ENCODE peak calls at places on chromosomes 16 and 17, in seven cellular contexts. One of them, this sample, is unnamed.

GRCh38 chr17:64741038-64741641 is 79.0 kb upstream of the SMURF2 start:
- DNase-seq in PC-3: no peak
- DNase-seq in HFF-Myc: no peak
- DNase-seq in adrenal gland: no peak
- DNase-seq in heart right ventricle: no peak
- DNase-seq in SK-N-MC: no peak
- DNase-seq in thoracic aorta: no peak
- DNase-seq in this sample: peak; percentile 71

GRCh38 chr17:38798614-38799500 is 499 bp downstream of the PIP4K2B start:
- DNase-seq in SK-N-MC: no peak
- DNase-seq in heart right ventricle: peak; percentile 62
- DNase-seq in thoracic aorta: peak; percentile 8
- DNase-seq in adrenal gland: peak; percentile 70
- DNase-seq in PC-3: peak; percentile 18
- DNase-seq in HFF-Myc: no peak
- DNase-seq in this sample: peak; percentile 47

GRCh38 chr17:3575506-3575905 is 17.9 kb upstream of the TRPV3 start:
- DNase-seq in adrenal gland: no peak
- DNase-seq in thoracic aorta: no peak
- DNase-seq in heart right ventricle: no peak
- DNase-seq in SK-N-MC: no peak
- DNase-seq in PC-3: peak; percentile 95
- DNase-seq in HFF-Myc: peak; percentile 35
- DNase-seq in this sample: peak; percentile 29

GRCh38 chr16:56610017-56610608 is 1.7 kb downstream of the MT2A start:
- DNase-seq in PC-3: peak; percentile 47
- DNase-seq in adrenal gland: peak; percentile 82
- DNase-seq in thoracic aorta: no peak
- DNase-seq in SK-N-MC: no peak
- DNase-seq in HFF-Myc: no peak
- DNase-seq in heart right ventricle: no peak
- DNase-seq in this sample: peak; percentile 95

GRCh38 chr16:87123356-87124001 is 193.7 kb downstream of the C16orf95 start:
- DNase-seq in heart right ventricle: no peak
- DNase-seq in thoracic aorta: no peak
- DNase-seq in HFF-Myc: no peak
- DNase-seq in SK-N-MC: no peak
- DNase-seq in adrenal gland: peak; percentile 86
- DNase-seq in PC-3: peak; percentile 65
- DNase-seq in this sample: no peak

GRCh38 chr17:47949951-47950350 is 7.7 kb downstream of the PRR15L start:
- DNase-seq in SK-N-MC: no peak
- DNase-seq in heart right ventricle: no peak
- DNase-seq in PC-3: peak; percentile 22
- DNase-seq in adrenal gland: no peak
- DNase-seq in HFF-Myc: no peak
- DNase-seq in thoracic aorta: no peak
- DNase-seq in this sample: no peak

GRCh38 chr17:7992924-7993323 is 9.5 kb upstream of the GUCY2D start:
- DNase-seq in HFF-Myc: no peak
- DNase-seq in PC-3: no peak
- DNase-seq in adrenal gland: peak; percentile 42
- DNase-seq in thoracic aorta: no peak
- DNase-seq in heart right ventricle: no peak
- DNase-seq in SK-N-MC: no peak
- DNase-seq in this sample: no peak

GRCh38 chr17:11144358-11145233 is 96.4 kb upstream of the SHISA6 start:
- DNase-seq in thoracic aorta: no peak
- DNase-seq in heart right ventricle: no peak
- DNase-seq in adrenal gland: peak; percentile 55
- DNase-seq in SK-N-MC: no peak
- DNase-seq in PC-3: peak; percentile 57
- DNase-seq in HFF-Myc: peak; percentile 0
- DNase-seq in this sample: peak; percentile 44

GRCh38 chr17:45868276-45868675 is 23.6 kb downstream of the SPPL2C start:
- DNase-seq in PC-3: no peak
- DNase-seq in heart right ventricle: no peak
- DNase-seq in thoracic aorta: no peak
- DNase-seq in SK-N-MC: peak; percentile 37
- DNase-seq in adrenal gland: no peak
- DNase-seq in HFF-Myc: no peak
- DNase-seq in this sample: no peak

GRCh38 chr16:88072571-88073001 is 121.4 kb downstream of the BANP start:
- DNase-seq in PC-3: no peak
- DNase-seq in SK-N-MC: no peak
- DNase-seq in HFF-Myc: no peak
- DNase-seq in heart right ventricle: no peak
- DNase-seq in thoracic aorta: no peak
- DNase-seq in adrenal gland: no peak
- DNase-seq in this sample: no peak

GRCh38 chr16:82936941-82937551 is 310.3 kb downstream of the CDH13 start:
- DNase-seq in HFF-Myc: peak; percentile 11
- DNase-seq in heart right ventricle: no peak
- DNase-seq in thoracic aorta: no peak
- DNase-seq in SK-N-MC: no peak
- DNase-seq in adrenal gland: no peak
- DNase-seq in PC-3: no peak
- DNase-seq in this sample: peak; percentile 81

GRCh38 chr16:74463888-74464287 is 42.6 kb upstream of the CLEC18B start:
- DNase-seq in PC-3: no peak
- DNase-seq in SK-N-MC: no peak
- DNase-seq in adrenal gland: no peak
- DNase-seq in thoracic aorta: no peak
- DNase-seq in heart right ventricle: no peak
- DNase-seq in HFF-Myc: no peak
- DNase-seq in this sample: no peak

GRCh38 chr16:53922805-53923645 is 219.1 kb downstream of the FTO start:
- DNase-seq in thoracic aorta: no peak
- DNase-seq in HFF-Myc: no peak
- DNase-seq in adrenal gland: no peak
- DNase-seq in heart right ventricle: no peak
- DNase-seq in PC-3: no peak
- DNase-seq in SK-N-MC: no peak
- DNase-seq in this sample: peak; percentile 27

GRCh38 chr17:65515512-65515911 is 45.9 kb downstream of the AXIN2 start:
- DNase-seq in PC-3: no peak
- DNase-seq in thoracic aorta: no peak
- DNase-seq in adrenal gland: no peak
- DNase-seq in heart right ventricle: no peak
- DNase-seq in HFF-Myc: no peak
- DNase-seq in SK-N-MC: no peak
- DNase-seq in this sample: no peak

GRCh38 chr16:30417447-30418349 is 10.3 kb downstream of the ZNF771 start:
- DNase-seq in PC-3: peak; percentile 94
- DNase-seq in heart right ventricle: peak; percentile 89
- DNase-seq in thoracic aorta: peak; percentile 15
- DNase-seq in SK-N-MC: peak; percentile 39
- DNase-seq in HFF-Myc: peak; percentile 80
- DNase-seq in adrenal gland: peak; percentile 90
- DNase-seq in this sample: peak; percentile 94

GRCh38 chr17:59367657-59368045 is 36.2 kb downstream of the YPEL2 start:
- DNase-seq in PC-3: peak; percentile 54
- DNase-seq in heart right ventricle: no peak
- DNase-seq in adrenal gland: no peak
- DNase-seq in SK-N-MC: no peak
- DNase-seq in thoracic aorta: no peak
- DNase-seq in HFF-Myc: no peak
- DNase-seq in this sample: no peak

GRCh38 chr17:59366773-59367656 is 35.6 kb downstream of the YPEL2 start:
- DNase-seq in adrenal gland: peak; percentile 69
- DNase-seq in heart right ventricle: no peak
- DNase-seq in PC-3: peak; percentile 60
- DNase-seq in thoracic aorta: no peak
- DNase-seq in SK-N-MC: no peak
- DNase-seq in HFF-Myc: no peak
- DNase-seq in this sample: peak; percentile 69

GRCh38 chr17:59362811-59363205 is 31.4 kb downstream of the YPEL2 start:
- DNase-seq in PC-3: no peak
- DNase-seq in adrenal gland: no peak
- DNase-seq in SK-N-MC: no peak
- DNase-seq in thoracic aorta: no peak
- DNase-seq in HFF-Myc: no peak
- DNase-seq in heart right ventricle: no peak
- DNase-seq in this sample: peak; percentile 47

GRCh38 chr17:59366040-59366757 is 34.7 kb downstream of the YPEL2 start:
- DNase-seq in thoracic aorta: no peak
- DNase-seq in heart right ventricle: no peak
- DNase-seq in SK-N-MC: no peak
- DNase-seq in adrenal gland: no peak
- DNase-seq in PC-3: peak; percentile 15
- DNase-seq in HFF-Myc: no peak
- DNase-seq in this sample: no peak

DNA sequence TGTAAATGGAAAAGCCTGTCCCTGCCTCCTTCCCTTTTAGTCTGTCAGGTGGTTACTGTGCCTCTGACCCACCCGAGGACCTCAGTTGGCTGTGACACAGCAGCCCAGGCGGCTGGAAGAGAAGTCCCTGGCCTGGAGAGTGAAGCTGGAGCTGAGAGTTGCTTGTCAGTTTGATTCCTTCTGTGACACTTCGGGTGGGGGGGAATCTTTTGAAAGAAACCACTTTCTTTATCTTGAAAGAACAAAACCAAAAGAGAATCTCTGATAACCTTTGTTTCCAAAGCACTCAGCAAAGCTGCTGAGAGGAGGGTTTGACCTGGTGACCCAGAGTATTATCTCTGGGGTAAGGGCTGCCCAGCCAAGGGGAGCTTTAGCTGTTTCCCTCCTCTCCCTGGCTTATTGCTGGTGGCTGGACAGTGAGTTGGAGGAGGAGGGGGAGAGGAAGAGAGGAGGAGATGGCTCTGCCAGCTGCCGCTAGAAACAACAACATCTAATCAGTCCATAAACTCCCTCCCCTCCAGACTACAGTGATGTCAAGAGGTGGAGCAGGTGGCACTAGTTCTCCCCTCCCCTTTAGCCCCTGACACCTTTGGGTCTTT is 34.0 kb downstream of the YPEL2 start:
- DNase-seq in heart right ventricle: no peak
- DNase-seq in HFF-Myc: no peak
- DNase-seq in adrenal gland: no peak
- DNase-seq in thoracic aorta: no peak
- DNase-seq in SK-N-MC: no peak
- DNase-seq in PC-3: no peak
- DNase-seq in this sample: no peak
- H3K4me3 ChIP-seq in heart right ventricle: no peak overlapping the region
- H3K4me3 ChIP-seq in HFF-Myc: no peak overlapping the region
- H3K4me3 ChIP-seq in adrenal gland: no peak overlapping the region
- H3K4me3 ChIP-seq in thoracic aorta: no peak overlapping the region
- H3K4me3 ChIP-seq in SK-N-MC: no peak overlapping the region
- H3K4me3 ChIP-seq in PC-3: no peak overlapping the region
- H3K4me3 ChIP-seq in this sample: no peak overlapping the region

GRCh38 chr17:43905985-43906852 is 1.1 kb downstream of the MPP2 start:
- DNase-seq in PC-3: no peak
- DNase-seq in SK-N-MC: no peak
- DNase-seq in HFF-Myc: no peak
- DNase-seq in heart right ventricle: peak; percentile 69
- DNase-seq in adrenal gland: peak; percentile 87
- DNase-seq in thoracic aorta: peak; percentile 71
- DNase-seq in this sample: peak; percentile 49
- H3K4me3 ChIP-seq in PC-3: no peak overlapping the region
- H3K4me3 ChIP-seq in SK-N-MC: peak overlapping the region; percentile 78
- H3K4me3 ChIP-seq in HFF-Myc: no peak overlapping the region
- H3K4me3 ChIP-seq in heart right ventricle: peak overlapping the region; percentile 95
- H3K4me3 ChIP-seq in adrenal gland: no peak overlapping the region
- H3K4me3 ChIP-seq in thoracic aorta: peak overlapping the region; percentile 88
- H3K4me3 ChIP-seq in this sample: peak overlapping the region; percentile 68

DNA sequence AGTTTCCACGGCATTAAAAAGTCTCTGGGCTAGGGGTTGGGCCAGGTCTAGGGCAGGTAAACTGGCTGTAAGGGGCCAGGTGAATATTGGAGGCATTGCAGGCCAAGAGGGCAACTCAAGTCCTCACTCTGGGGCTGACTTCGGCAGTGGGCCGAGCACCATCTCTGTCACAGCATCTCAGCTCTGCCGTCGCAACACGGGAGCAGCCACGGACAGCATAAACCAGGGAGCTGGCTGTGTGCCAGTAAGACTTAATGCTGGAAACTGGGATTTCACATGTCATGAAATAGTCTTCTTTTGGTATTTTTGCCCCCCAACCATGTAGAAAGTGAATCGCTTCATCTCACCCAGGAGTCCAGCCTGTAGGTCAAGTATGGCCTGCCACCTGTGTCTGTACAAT is 12.6 kb upstream of the LGALS9 start:
- DNase-seq in heart right ventricle: no peak
- DNase-seq in SK-N-MC: no peak
- DNase-seq in HFF-Myc: no peak
- DNase-seq in adrenal gland: no peak
- DNase-seq in PC-3: no peak
- DNase-seq in thoracic aorta: no peak
- DNase-seq in this sample: no peak
- H3K4me3 ChIP-seq in heart right ventricle: no peak overlapping the region
- H3K4me3 ChIP-seq in SK-N-MC: no peak overlapping the region
- H3K4me3 ChIP-seq in HFF-Myc: no peak overlapping the region
- H3K4me3 ChIP-seq in adrenal gland: no peak overlapping the region
- H3K4me3 ChIP-seq in PC-3: no peak overlapping the region
- H3K4me3 ChIP-seq in thoracic aorta: no peak overlapping the region
- H3K4me3 ChIP-seq in this sample: no peak overlapping the region

GRCh38 chr17:78133179-78133951 is 2.8 kb downstream of the TMC8 start:
- DNase-seq in SK-N-MC: no peak
- DNase-seq in adrenal gland: no peak
- DNase-seq in PC-3: no peak
- DNase-seq in heart right ventricle: no peak
- DNase-seq in HFF-Myc: no peak
- DNase-seq in thoracic aorta: no peak
- DNase-seq in this sample: no peak

GRCh38 chr17:78132767-78133178 is 2.2 kb downstream of the TMC8 start:
- DNase-seq in adrenal gland: no peak
- DNase-seq in thoracic aorta: no peak
- DNase-seq in PC-3: no peak
- DNase-seq in heart right ventricle: no peak
- DNase-seq in SK-N-MC: no peak
- DNase-seq in HFF-Myc: no peak
- DNase-seq in this sample: no peak

GRCh38 chr17:78130439-78131101 is at the start of gene TMC8:
- DNase-seq in PC-3: no peak
- DNase-seq in HFF-Myc: no peak
- DNase-seq in adrenal gland: no peak
- DNase-seq in thoracic aorta: no peak
- DNase-seq in heart right ventricle: peak; percentile 33
- DNase-seq in SK-N-MC: no peak
- DNase-seq in this sample: no peak

GRCh38 chr17:78131172-78132085 is 858 bp downstream of the TMC8 start:
- DNase-seq in thoracic aorta: no peak
- DNase-seq in SK-N-MC: no peak
- DNase-seq in heart right ventricle: peak; percentile 19
- DNase-seq in HFF-Myc: no peak
- DNase-seq in adrenal gland: no peak
- DNase-seq in PC-3: no peak
- DNase-seq in this sample: no peak

DNA sequence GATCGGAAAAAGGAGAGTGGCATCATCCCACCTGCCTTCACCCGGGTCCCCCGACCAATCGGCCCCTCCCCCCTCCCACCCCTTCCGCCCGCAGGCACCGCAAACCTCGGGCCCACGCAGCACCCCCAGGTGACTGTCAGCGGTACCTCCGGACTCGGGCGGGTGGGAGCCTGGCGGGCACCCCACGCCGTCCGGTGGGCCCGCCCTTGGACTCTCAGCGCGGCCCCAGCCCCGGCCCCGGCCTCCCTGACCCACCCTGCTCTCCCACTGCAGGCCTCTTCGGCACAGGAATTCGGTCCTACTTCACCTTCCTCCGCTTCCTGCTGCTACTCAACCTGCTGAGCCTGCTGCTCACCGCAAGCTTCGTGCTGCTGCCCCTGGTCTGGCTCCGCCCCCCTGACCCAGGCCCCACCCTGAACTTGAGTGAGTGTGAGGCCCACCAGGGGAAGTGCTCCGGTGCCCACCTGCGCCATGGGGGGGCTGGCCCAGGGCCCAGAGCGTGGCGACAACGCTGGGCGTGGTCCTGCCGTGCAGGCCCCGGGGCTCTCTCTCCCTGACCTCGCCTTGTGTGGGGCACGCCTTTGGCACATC is 1.6 kb downstream of the TMC8 start:
- DNase-seq in HFF-Myc: no peak
- DNase-seq in adrenal gland: no peak
- DNase-seq in heart right ventricle: peak; percentile 44
- DNase-seq in PC-3: peak; percentile 66
- DNase-seq in SK-N-MC: no peak
- DNase-seq in thoracic aorta: no peak
- DNase-seq in this sample: no peak
- H3K4me3 ChIP-seq in HFF-Myc: no peak overlapping the region
- H3K4me3 ChIP-seq in adrenal gland: no peak overlapping the region
- H3K4me3 ChIP-seq in heart right ventricle: peak overlapping the region; percentile 32
- H3K4me3 ChIP-seq in PC-3: peak overlapping the region; percentile 55
- H3K4me3 ChIP-seq in SK-N-MC: no peak overlapping the region
- H3K4me3 ChIP-seq in thoracic aorta: peak overlapping the region; percentile 61
- H3K4me3 ChIP-seq in this sample: no peak overlapping the region

This sample was measured in fibroblast of pulmonary artery.